ENCODE peak calls at places on chromosome 1, in four cellular contexts. U, Q, V and C are unnamed samples.

GRCh38 chr1:69252696-69253095 is 315.0 kb upstream of the LRRC7 start:
- DNase-seq in Q (no peak), V (no peak), U (no peak), C (no peak)

GRCh38 chr1:183842817-183843187 is 37.9 kb downstream of the RGL1 start:
- DNase-seq in V (no peak), Q (no peak), U (no peak), C (no peak)

GRCh38 chr1:180123463-180123936 is 31.2 kb upstream of the QSOX1 start:
- DNase-seq in Q (no peak), V (no peak), U (no peak), C (no peak)

GRCh38 chr1:99662581-99663208 is 16.8 kb downstream of the PALMD start:
- DNase-seq in V (no peak), Q (peak; percentile 22), U (peak; percentile 81), C (no peak)

GRCh38 chr1:82788038-82788437 is 987.3 kb downstream of the ADGRL2 start:
- DNase-seq in U (no peak), Q (no peak), V (no peak), C (no peak)

GRCh38 chr1:230250061-230250460 is 176.1 kb downstream of the PGBD5 start:
- DNase-seq in U (no peak), Q (no peak), V (no peak), C (no peak)

GRCh38 chr1:17725084-17725718 is 29.9 kb upstream of the ACTL8 start:
- DNase-seq in U (no peak), Q (no peak), V (no peak), C (no peak)

GRCh38 chr1:83959824-83960441 is 39.0 kb downstream of the TTLL7 start:
- DNase-seq in Q (no peak), U (no peak), V (no peak), C (no peak)

GRCh38 chr1:91499904-91500755 is 521 bp upstream of the CDC7 start:
- DNase-seq in Q (no peak), V (no peak), U (no peak), C (no peak)

GRCh38 chr1:212218911-212219310 is 66.3 kb upstream of the PPP2R5A start:
- DNase-seq in V (no peak), Q (no peak), U (no peak), C (no peak)

GRCh38 chr1:75792091-75792490 is 4.6 kb upstream of the MSH4 start:
- DNase-seq in V (no peak), Q (no peak), U (no peak), C (no peak)

GRCh38 chr1:58909162-58909560 is 125.3 kb upstream of the JUN start:
- DNase-seq in V (no peak), Q (no peak), U (no peak), C (no peak)

GRCh38 chr1:116999596-116999995 is 2.0 kb upstream of the CD101 start:
- DNase-seq in Q (no peak), V (no peak), U (no peak), C (no peak)

GRCh38 chr1:10192263-10192662 is 18.1 kb upstream of the KIF1B start:
- DNase-seq in U (no peak), V (no peak), Q (no peak), C (no peak)

GRCh38 chr1:179779645-179780272 is 36.7 kb downstream of the FAM163A start:
- DNase-seq in U (no peak), V (no peak), Q (peak; percentile 56), C (no peak)

GRCh38 chr1:156126701-156127534 is 12.4 kb downstream of the LMNA start:
- DNase-seq in V (peak; percentile 78), Q (peak; percentile 62), U (peak; percentile 56), C (no peak)

GRCh38 chr1:116031299-116031698 is 55.0 kb downstream of the SLC22A15 start:
- DNase-seq in Q (no peak), U (no peak), V (no peak), C (no peak)

GRCh38 chr1:85240174-85240601 is 19.3 kb downstream of the C1orf52 start:
- DNase-seq in Q (no peak), V (no peak), U (no peak), C (no peak)
- TF ChIP-seq CTCF in Q (no peak), V (peak; percentile 27), U (no peak), C (no peak)

DNA sequence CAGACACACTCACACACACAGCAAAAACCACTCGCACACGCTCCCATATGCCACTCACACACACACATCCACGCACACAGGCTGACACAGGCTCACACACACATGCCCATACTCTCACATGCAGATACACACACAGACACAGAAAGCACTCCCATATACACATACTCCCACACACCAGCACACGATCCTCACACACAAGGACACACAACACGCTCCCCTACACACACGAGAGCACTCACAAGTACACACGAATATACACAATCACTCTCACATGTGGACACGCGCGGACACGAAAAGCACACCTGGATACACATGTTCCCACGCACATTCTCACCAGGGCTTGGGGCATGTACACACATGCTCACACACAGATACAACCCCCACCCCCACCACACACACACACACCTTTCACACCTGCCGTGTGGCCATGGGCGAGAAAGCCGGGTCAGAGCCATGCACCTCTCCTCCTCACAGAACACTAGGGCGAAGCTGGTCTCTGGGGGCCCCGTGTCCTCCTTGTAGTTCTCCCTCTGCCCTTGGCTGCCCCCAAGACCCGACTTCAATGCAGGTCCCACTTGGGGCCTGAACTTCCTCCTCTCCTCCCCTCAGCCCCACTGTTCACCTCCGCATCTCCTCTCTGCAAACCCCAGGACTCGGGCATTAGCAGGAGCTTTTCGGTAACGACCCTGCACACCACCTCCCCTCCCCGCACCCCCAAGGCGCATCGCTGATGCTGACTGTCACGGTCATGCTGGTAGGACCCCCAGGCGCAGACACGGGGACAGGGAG is 6.9 kb upstream of the GUCA2B start:
- DNase-seq in Q (no peak), U (no peak), V (no peak), C (no peak)
- TF ChIP-seq CTCF in Q (no peak), U (no peak), V (no peak), C (no peak)

GRCh38 chr1:28517649-28517999 is 11.8 kb downstream of the RCC1 start:
- DNase-seq in Q (no peak), V (no peak), U (no peak), C (no peak)

GRCh38 chr1:28518745-28519341 is 13.0 kb downstream of the RCC1 start:
- DNase-seq in Q (no peak), U (no peak), V (peak; percentile 50), C (no peak)

GRCh38 chr1:28519946-28520725 is 14.3 kb downstream of the RCC1 start:
- DNase-seq in U (no peak), V (no peak), Q (no peak), C (no peak)

GRCh38 chr1:28516518-28516956 is 10.7 kb downstream of the RCC1 start:
- DNase-seq in V (no peak), U (no peak), Q (no peak), C (no peak)

DNA sequence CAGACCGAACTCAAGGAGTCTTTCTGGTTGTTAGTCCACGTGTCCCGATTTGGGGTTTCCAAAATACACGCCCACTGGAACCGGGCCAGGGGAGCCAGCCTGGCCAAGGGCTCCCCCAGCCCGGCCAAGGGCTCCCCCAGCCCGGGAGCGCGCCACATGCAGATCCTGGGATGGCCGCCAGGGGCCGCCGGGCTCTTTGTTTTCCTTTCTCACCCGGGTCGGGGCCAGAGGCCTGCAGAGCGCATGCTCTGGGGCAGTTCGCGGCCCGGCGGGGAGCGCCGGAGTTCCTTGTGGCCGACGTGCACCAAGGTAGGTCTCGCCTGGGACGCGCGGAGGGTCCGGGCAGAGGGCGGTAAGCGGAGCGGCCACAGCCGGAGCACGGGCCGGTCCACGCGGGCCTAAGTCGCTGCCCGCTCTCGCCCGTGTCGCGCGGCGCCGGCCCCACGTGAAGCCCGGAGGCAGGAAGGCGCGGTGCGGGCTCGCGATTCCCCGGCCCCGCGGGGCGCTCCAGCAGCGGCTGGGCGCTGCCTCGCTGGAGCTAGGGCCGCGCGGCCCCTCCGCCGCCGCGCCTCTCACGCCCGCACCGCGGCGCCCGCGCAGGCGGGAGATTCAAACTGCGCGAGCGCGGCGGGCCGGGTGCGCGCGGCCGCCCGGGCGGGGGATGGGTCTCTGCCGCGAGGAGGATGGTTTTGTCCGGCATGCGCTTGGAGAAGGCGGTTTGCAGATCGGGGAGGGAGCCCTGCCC is 12.3 kb downstream of the RCC1 start:
- DNase-seq in V (peak; percentile 91), U (peak; percentile 89), Q (peak; percentile 92), C (peak; percentile 92)
- TF ChIP-seq CTCF in V (peak; percentile 94), U (peak; percentile 98), Q (peak; percentile 99), C (peak; percentile 99)

DNA sequence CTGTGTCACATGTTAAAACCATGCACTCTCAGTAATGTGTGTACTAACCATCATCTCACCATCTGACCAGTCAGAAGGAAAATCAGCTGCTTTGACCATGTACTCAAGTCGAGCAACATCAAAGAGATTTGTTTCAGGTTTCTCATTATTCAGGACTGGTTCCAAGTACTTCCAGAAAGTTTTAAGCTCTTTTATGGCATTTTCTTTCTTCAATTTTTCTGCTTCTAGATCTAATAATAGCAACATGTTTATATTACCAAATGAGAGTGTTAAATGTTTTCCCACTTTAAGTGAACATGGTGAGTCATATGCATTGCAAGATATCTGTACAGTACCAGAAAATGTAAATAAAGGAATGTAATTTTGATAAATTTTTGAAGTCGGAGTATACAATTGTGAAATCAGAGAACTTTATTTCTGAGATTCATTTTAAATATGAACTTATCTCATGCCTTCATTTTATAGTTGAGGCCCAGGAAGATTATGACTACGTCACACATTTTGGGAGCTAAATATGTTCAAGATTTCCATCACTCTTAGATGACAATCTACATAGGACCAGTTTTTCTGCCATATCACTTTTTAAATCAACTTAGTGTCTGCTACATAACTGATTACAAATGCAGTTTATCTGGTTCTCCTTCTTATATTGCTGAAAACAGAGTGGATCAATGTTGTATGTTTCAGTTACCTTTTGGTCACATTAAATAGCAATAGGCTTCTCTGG is 87.2 kb downstream of the SPAG17 start:
- DNase-seq in U (no peak), V (no peak), Q (no peak), C (no peak)
- TF ChIP-seq CTCF in U (no peak), V (no peak), Q (no peak), C (no peak)

DNA sequence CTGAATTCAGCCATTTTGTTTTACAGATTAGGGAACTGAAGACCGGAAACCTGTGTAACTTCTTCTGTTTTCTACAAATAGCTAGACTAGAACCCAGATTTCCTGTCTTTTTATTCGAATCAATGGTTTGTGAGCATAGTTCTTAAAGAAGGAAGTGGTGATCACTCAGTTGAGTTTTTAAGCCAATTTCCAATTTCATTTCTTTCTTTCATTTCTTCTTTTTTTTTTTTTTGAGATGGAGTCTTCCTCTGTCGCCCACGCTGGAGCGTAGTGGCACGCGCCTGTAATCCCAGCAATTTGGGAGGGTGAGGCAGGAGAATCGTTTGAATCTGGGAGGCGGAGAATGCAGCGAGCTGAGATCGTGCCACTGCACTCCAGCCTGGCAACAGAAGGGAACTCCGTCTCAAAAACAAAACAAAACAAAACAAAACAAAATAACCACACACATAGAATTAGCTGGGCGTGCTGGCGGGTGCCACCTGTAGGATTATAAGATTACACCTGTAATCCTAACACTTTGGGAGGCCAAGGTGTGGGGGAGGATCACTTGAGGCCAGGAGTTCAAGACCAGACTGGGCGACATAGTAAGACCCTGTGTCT is 3.0 kb upstream of the MDM4 start:
- DNase-seq in V (no peak), U (no peak), Q (no peak), C (no peak)
- TF ChIP-seq CTCF in V (no peak), U (no peak), Q (no peak), C (no peak)